ENCODE peak calls at places on chromosome 1, in nine cellular contexts. P is Caco-2, R is left ventricle myocardium inferior, W is brain microvascular endothelial cell, F is kidney epithelial cell, U is thyroid gland, C is stomach, X is heart right ventricle, K is endodermal cell. D is an unnamed sample.

GRCh38 chr1:40739455-40740008 is 44.1 kb upstream of the KCNQ4 start:
- DNase-seq in P (no peak), R (no peak), W (no peak), F (no peak), U (no peak), C (no peak), X (no peak), K (no peak), D (no peak)

GRCh38 chr1:154607084-154607747 is 770 bp downstream of the ADAR start:
- DNase-seq in P (no peak), R (no peak), W (peak; percentile 42), F (no peak), U (no peak), C (no peak), X (no peak), K (no peak), D (peak; percentile 33)

GRCh38 chr1:232084584-232085223 is 458.1 kb downstream of the DISC1 start:
- DNase-seq in P (peak; percentile 52), R (no peak), W (peak; percentile 2), F (peak; percentile 10), U (peak; percentile 38), C (no peak), X (no peak), K (peak; percentile 92), D (peak; percentile 3)

GRCh38 chr1:244653439-244654283 is 735 bp downstream of the DESI2 start:
- DNase-seq in P (peak; percentile 19), R (no peak), W (no peak), F (no peak), U (peak; percentile 27), C (no peak), X (no peak), K (peak; percentile 73), D (peak; percentile 14)

GRCh38 chr1:83996621-83997020 is 2.3 kb downstream of the TTLL7 start:
- DNase-seq in P (no peak), R (no peak), W (peak; percentile 6), F (no peak), U (no peak), C (no peak), X (no peak), K (no peak), D (no peak)

GRCh38 chr1:206891412-206891811 is 5.8 kb upstream of the IL24 start:
- DNase-seq in P (no peak), R (no peak), W (no peak), F (no peak), U (no peak), C (no peak), X (no peak), K (no peak), D (no peak)

GRCh38 chr1:161486806-161487482 is 18.3 kb upstream of the FCGR2A start:
- DNase-seq in P (no peak), R (no peak), W (peak; percentile 58), F (no peak), U (no peak), C (no peak), X (no peak), K (peak; percentile 68), D (peak; percentile 44)

GRCh38 chr1:209807509-209807908 is 1.6 kb upstream of the IRF6 start:
- DNase-seq in P (no peak), R (no peak), W (no peak), F (no peak), U (no peak), C (no peak), X (no peak), K (no peak), D (no peak)

GRCh38 chr1:197918815-197919522 is 1.8 kb downstream of the LHX9 start:
- DNase-seq in P (no peak), R (no peak), W (no peak), F (no peak), U (no peak), C (no peak), X (no peak), K (no peak), D (peak; percentile 6)
- H3K4me3 ChIP-seq in P (no peak overlapping the region), R (peak overlapping the region; percentile 63), W (no peak overlapping the region), F (no peak overlapping the region), U (no peak overlapping the region), C (no peak overlapping the region), X (no peak overlapping the region), K (peak overlapping the region; percentile 63), D (peak overlapping the region; percentile 57)

GRCh38 chr1:9245661-9246060 is 11.1 kb downstream of the H6PD start:
- DNase-seq in P (no peak), R (no peak), W (no peak), F (no peak), U (no peak), C (no peak), X (no peak), K (no peak), D (no peak)
- H3K27me3 ChIP-seq in P (no peaks in the 10 kb centered on the region), R (no peaks in the 10 kb centered on the region), W (no peaks in the 10 kb centered on the region), F (no peaks in the 10 kb centered on the region), U (no peaks in the 10 kb centered on the region), C (no peaks in the 10 kb centered on the region), X (no peaks in the 10 kb centered on the region), K (no peaks in the 10 kb centered on the region), D (no peaks in the 10 kb centered on the region)

GRCh38 chr1:65799601-65800000 is 6.9 kb downstream of the PDE4B start:
- DNase-seq in P (no peak), R (no peak), W (no peak), F (no peak), U (no peak), C (no peak), X (no peak), K (no peak), D (no peak)
- H3K4me3 ChIP-seq in P (no peak overlapping the region), R (no peak overlapping the region), W (no peak overlapping the region), F (no peak overlapping the region), U (no peak overlapping the region), C (no peak overlapping the region), X (no peak overlapping the region), K (no peak overlapping the region), D (no peak overlapping the region)

DNA sequence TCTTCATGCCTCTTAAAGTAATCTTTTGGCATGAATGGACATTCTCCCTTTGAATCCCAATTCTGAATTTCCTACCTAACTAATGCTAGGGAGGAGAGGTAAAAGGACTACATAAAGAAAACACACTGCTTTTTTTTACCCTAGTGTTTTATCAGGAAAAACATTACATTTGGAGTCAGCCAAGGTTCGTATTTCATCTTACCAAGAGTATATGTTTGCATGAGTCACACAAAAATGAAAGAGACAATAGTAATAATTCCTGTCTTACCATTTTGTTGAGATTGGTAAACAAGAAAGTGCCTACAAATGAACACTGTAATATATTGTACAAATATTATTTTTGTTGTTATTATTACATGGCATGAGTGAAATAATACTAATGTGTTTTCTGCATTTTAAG is 112.9 kb upstream of the WARS2 start:
- DNase-seq in P (no peak), R (no peak), W (no peak), F (no peak), U (no peak), C (no peak), X (no peak), K (no peak), D (no peak)
- H3K27me3 ChIP-seq in P (no peaks in the 10 kb centered on the region), R (no peaks in the 10 kb centered on the region), W (no peaks in the 10 kb centered on the region), F (no peaks in the 10 kb centered on the region), U (no peaks in the 10 kb centered on the region), C (no peaks in the 10 kb centered on the region), X (no peaks in the 10 kb centered on the region), K (no peaks in the 10 kb centered on the region), D (no peaks in the 10 kb centered on the region)

GRCh38 chr1:35932158-35932636 is 1.3 kb downstream of the AGO3 start:
- DNase-seq in P (no peak), R (no peak), W (no peak), F (no peak), U (no peak), C (no peak), X (no peak), K (no peak), D (no peak)
- H3K4me3 ChIP-seq in P (peak overlapping the region; percentile 79), R (peak overlapping the region; percentile 95), W (peak overlapping the region; percentile 91), F (peak overlapping the region; percentile 81), U (peak overlapping the region; percentile 64), C (peak overlapping the region; percentile 78), X (peak overlapping the region; percentile 81), K (peak overlapping the region; percentile 94), D (peak overlapping the region; percentile 81)

GRCh38 chr1:34263411-34263810 is 86.7 kb downstream of the C1orf94 start:
- DNase-seq in P (no peak), R (no peak), W (no peak), F (no peak), U (no peak), C (no peak), X (no peak), K (peak; percentile 5), D (no peak)
- H3K27me3 ChIP-seq in P (no peaks in the 10 kb centered on the region), R (peaks cover 75% of the 10 kb centered on the region), W (no peaks in the 10 kb centered on the region), F (no peaks in the 10 kb centered on the region), U (no peaks in the 10 kb centered on the region), C (peaks cover 3% of the 10 kb centered on the region), X (peaks cover 50% of the 10 kb centered on the region), K (peaks cover 17% of the 10 kb centered on the region), D (no peaks in the 10 kb centered on the region)

D was measured in HAP-1.